ENCODE peak calls at places on chromosome 3, in eight cellular contexts. A is left colon, J is A549, Y is activated gamma-delta T cell treated with Interleukin-2 at 50 U/mL for 16 hours, G is HT1080, O is foreskin fibroblast, N is posterior cingulate gyrus, V is activated B cell treated with CpG ODN at 0.5 μM for 24 hours. H is an unnamed sample.

GRCh38 chr3:24145981-24146822 is 201.1 kb downstream of the NR1D2 start:
- DNase-seq in A (no peak), J (peak; percentile 57), Y (no peak), G (peak; percentile 69), O (peak; percentile 84), N (no peak), V (no peak), H (no peak)

GRCh38 chr3:138112362-138112761 is 3.0 kb downstream of the DZIP1L start:
- DNase-seq in A (no peak), J (no peak), Y (no peak), G (no peak), O (peak; percentile 10), N (no peak), V (no peak), H (no peak)

GRCh38 chr3:188361888-188362287 is 207.9 kb downstream of the LPP start:
- DNase-seq in A (no peak), J (no peak), Y (no peak), G (no peak), O (no peak), N (no peak), V (no peak), H (no peak)

GRCh38 chr3:49929333-49930240 is at the start of gene MON1A:
- DNase-seq in A (peak; percentile 96), J (peak; percentile 86), Y (peak; percentile 83), G (peak; percentile 94), O (peak; percentile 89), N (peak; percentile 99), V (peak; percentile 92), H (peak; percentile 86)

GRCh38 chr3:15557511-15557946 is 36.0 kb upstream of the COLQ start:
- DNase-seq in A (no peak), J (peak; percentile 81), Y (peak; percentile 48), G (peak; percentile 82), O (peak; percentile 48), N (no peak), V (peak; percentile 19), H (peak; percentile 70)

GRCh38 chr3:21216598-21216997 is 534.4 kb downstream of the ZNF385D start:
- DNase-seq in A (no peak), J (peak; percentile 1), Y (no peak), G (peak; percentile 29), O (peak; percentile 10), N (no peak), V (no peak), H (no peak)

GRCh38 chr3:50226888-50227389 is 9.1 kb upstream of the GNAI2 start:
- DNase-seq in A (no peak), J (peak; percentile 63), Y (no peak), G (peak; percentile 42), O (no peak), N (peak; percentile 93), V (peak; percentile 54), H (no peak)

GRCh38 chr3:37826933-37827332 is 34.7 kb upstream of the CTDSPL start:
- DNase-seq in A (no peak), J (no peak), Y (no peak), G (no peak), O (no peak), N (no peak), V (no peak), H (no peak)

GRCh38 chr3:122962149-122962548 is 65.4 kb downstream of the SEMA5B start:
- DNase-seq in A (no peak), J (no peak), Y (no peak), G (no peak), O (no peak), N (peak; percentile 96), V (no peak), H (no peak)

GRCh38 chr3:59992578-59992977 is 942.8 kb upstream of the CFAP20DC start:
- DNase-seq in A (no peak), J (no peak), Y (no peak), G (no peak), O (no peak), N (no peak), V (no peak), H (no peak)

GRCh38 chr3:146371902-146372301 is 97.5 kb downstream of the PLSCR2 start:
- DNase-seq in A (no peak), J (no peak), Y (no peak), G (no peak), O (no peak), N (no peak), V (no peak), H (no peak)

GRCh38 chr3:160676547-160677303 is at the start of gene ARL14:
- DNase-seq in A (peak; percentile 53), J (peak; percentile 74), Y (no peak), G (peak; percentile 91), O (peak; percentile 49), N (no peak), V (no peak), H (no peak)

GRCh38 chr3:3753416-3753815 is 45.8 kb upstream of the LRRN1 start:
- DNase-seq in A (no peak), J (no peak), Y (no peak), G (no peak), O (no peak), N (no peak), V (no peak), H (no peak)

GRCh38 chr3:105619651-105620050 is 249.2 kb downstream of the CBLB start:
- DNase-seq in A (no peak), J (no peak), Y (no peak), G (no peak), O (no peak), N (no peak), V (no peak), H (no peak)

GRCh38 chr3:160885791-160886286 is 129.8 kb downstream of the PPM1L start:
- DNase-seq in A (peak; percentile 65), J (no peak), Y (no peak), G (peak; percentile 92), O (peak; percentile 7), N (peak; percentile 96), V (no peak), H (no peak)

GRCh38 chr3:32392530-32393302 is 1.1 kb downstream of the CMTM7 start:
- DNase-seq in A (peak; percentile 47), J (peak; percentile 22), Y (no peak), G (peak; percentile 55), O (peak; percentile 79), N (no peak), V (no peak), H (no peak)

GRCh38 chr3:127865941-127866340 is 43.6 kb upstream of the MGLL start:
- DNase-seq in A (no peak), J (peak; percentile 26), Y (no peak), G (peak; percentile 84), O (peak; percentile 24), N (no peak), V (no peak), H (no peak)

GRCh38 chr3:425094-425493 is 228.5 kb downstream of the CHL1 start:
- DNase-seq in A (no peak), J (no peak), Y (no peak), G (no peak), O (no peak), N (peak; percentile 62), V (no peak), H (no peak)

GRCh38 chr3:98567646-98568280 is 25.6 kb downstream of the CPOX start:
- DNase-seq in A (no peak), J (no peak), Y (no peak), G (no peak), O (no peak), N (no peak), V (no peak), H (no peak)

GRCh38 chr3:177905895-177906511 is 630.2 kb upstream of the KCNMB2 start:
- DNase-seq in A (no peak), J (peak; percentile 5), Y (no peak), G (peak; percentile 65), O (peak; percentile 67), N (no peak), V (no peak), H (no peak)

GRCh38 chr3:159929181-159929893 is 59.3 kb upstream of the IL12A start:
- DNase-seq in A (no peak), J (peak; percentile 66), Y (no peak), G (peak; percentile 90), O (peak; percentile 56), N (no peak), V (no peak), H (no peak)

GRCh38 chr3:194930439-194931204 is 244.9 kb downstream of the FAM43A start:
- DNase-seq in A (no peak), J (no peak), Y (no peak), G (peak; percentile 97), O (peak; percentile 38), N (no peak), V (no peak), H (no peak)

GRCh38 chr3:170542704-170543103 is 43.2 kb downstream of the SLC7A14 start:
- DNase-seq in A (no peak), J (no peak), Y (no peak), G (peak; percentile 52), O (no peak), N (no peak), V (no peak), H (no peak)

GRCh38 chr3:30277494-30277893 is 328.9 kb upstream of the TGFBR2 start:
- DNase-seq in A (no peak), J (no peak), Y (no peak), G (no peak), O (no peak), N (no peak), V (no peak), H (no peak)

GRCh38 chr3:41525288-41526064 is 326.2 kb downstream of the CTNNB1 start:
- DNase-seq in A (no peak), J (no peak), Y (no peak), G (no peak), O (no peak), N (no peak), V (no peak), H (no peak)

GRCh38 chr3:155948476-155948875 is 78.0 kb downstream of the GMPS start:
- DNase-seq in A (no peak), J (no peak), Y (no peak), G (peak; percentile 49), O (peak; percentile 37), N (no peak), V (no peak), H (no peak)

GRCh38 chr3:142226474-142226873 is 1.1 kb upstream of the GK5 start:
- DNase-seq in A (no peak), J (peak; percentile 12), Y (no peak), G (no peak), O (no peak), N (no peak), V (no peak), H (no peak)

GRCh38 chr3:64708456-64708855 is 20.7 kb upstream of the ADAMTS9 start:
- DNase-seq in A (no peak), J (no peak), Y (no peak), G (no peak), O (no peak), N (no peak), V (no peak), H (no peak)

GRCh38 chr3:12515631-12516030 is 29.7 kb downstream of the MKRN2OS start:
- DNase-seq in A (no peak), J (no peak), Y (no peak), G (no peak), O (no peak), N (no peak), V (no peak), H (no peak)

GRCh38 chr3:121786485-121786884 is 36.9 kb upstream of the GOLGB1 start:
- DNase-seq in A (no peak), J (no peak), Y (no peak), G (no peak), O (no peak), N (no peak), V (no peak), H (no peak)

GRCh38 chr3:90062018-90062417 is 954.6 kb downstream of the EPHA3 start:
- DNase-seq in A (no peak), J (no peak), Y (no peak), G (peak; percentile 62), O (peak; percentile 48), N (no peak), V (no peak), H (no peak)

GRCh38 chr3:191376742-191377141 is 46.4 kb upstream of the UTS2B start:
- DNase-seq in A (no peak), J (no peak), Y (no peak), G (peak; percentile 64), O (peak; percentile 74), N (no peak), V (no peak), H (no peak)

GRCh38 chr3:156175570-156175969 is 55.2 kb downstream of the KCNAB1 start:
- DNase-seq in A (no peak), J (no peak), Y (no peak), G (peak; percentile 57), O (no peak), N (no peak), V (no peak), H (no peak)